ENCODE peak calls at places on chromosome 14, in six cellular contexts. D, F, M, P, R and H are unnamed samples.

GRCh38 chr14:38973083-38973700 is 129.8 kb downstream of the SEC23A start:
- DNase-seq in D (no peak), F (no peak), M (no peak), P (no peak), R (no peak), H (no peak)

GRCh38 chr14:49946320-49947141 is 53.6 kb downstream of the ARF6 start:
- DNase-seq in D (no peak), F (peak), M (peak), P (no peak), R (peak), H (no peak)

GRCh38 chr14:52551205-52551604 is 1.1 kb downstream of the TXNDC16 start:
- DNase-seq in D (no peak), F (no peak), M (peak), P (no peak), R (no peak), H (no peak)

GRCh38 chr14:24818054-24818822 is 184.2 kb upstream of the GZMB start:
- DNase-seq in D (no peak), F (peak), M (no peak), P (no peak), R (no peak), H (no peak)

GRCh38 chr14:99937475-99938244 is 127.6 kb upstream of the EVL start:
- DNase-seq in D (no peak), F (no peak), M (no peak), P (no peak), R (no peak), H (no peak)

GRCh38 chr14:59422069-59422881 is 42.9 kb downstream of the GPR135 start:
- DNase-seq in D (no peak), F (no peak), M (peak), P (peak), R (no peak), H (no peak)

GRCh38 chr14:89422181-89422951 is 5.3 kb upstream of the FOXN3 start:
- DNase-seq in D (no peak), F (no peak), M (no peak), P (peak), R (peak), H (no peak)

GRCh38 chr14:100221419-100222218 is 17.3 kb upstream of the YY1 start:
- DNase-seq in D (peak), F (peak), M (peak), P (peak), R (peak), H (peak)

GRCh38 chr14:88146881-88147649 is 142.1 kb downstream of the GPR65 start:
- DNase-seq in D (no peak), F (no peak), M (no peak), P (no peak), R (no peak), H (no peak)

GRCh38 chr14:67566908-67567307 is 33.2 kb downstream of the PIGH start:
- DNase-seq in D (no peak), F (no peak), M (no peak), P (no peak), R (peak), H (no peak)

GRCh38 chr14:78157855-78158436 is 12.2 kb upstream of the NRXN3 start:
- DNase-seq in D (no peak), F (peak), M (peak), P (peak), R (peak), H (peak)

GRCh38 chr14:104429291-104429861 is 150.2 kb upstream of the C14orf180 start:
- DNase-seq in D (no peak), F (no peak), M (no peak), P (no peak), R (no peak), H (no peak)

GRCh38 chr14:84988391-84988790 is 541.6 kb upstream of the FLRT2 start:
- DNase-seq in D (no peak), F (no peak), M (no peak), P (no peak), R (no peak), H (no peak)

GRCh38 chr14:30521899-30522736 is 36.8 kb upstream of the G2E3 start:
- DNase-seq in D (peak), F (peak), M (peak), P (peak), R (peak), H (peak)

GRCh38 chr14:61322011-61322798 is 826 bp downstream of the PRKCH start:
- DNase-seq in D (peak), F (no peak), M (no peak), P (peak), R (no peak), H (peak)

GRCh38 chr14:61322799-61323290 is 1.5 kb downstream of the PRKCH start:
- DNase-seq in D (no peak), F (no peak), M (no peak), P (peak), R (peak), H (peak)

GRCh38 chr14:61321385-61322010 is at the start of gene PRKCH:
- DNase-seq in D (peak), F (peak), M (no peak), P (peak), R (peak), H (peak)

GRCh38 chr14:61326149-61326548 is 4.8 kb downstream of the PRKCH start:
- DNase-seq in D (no peak), F (no peak), M (no peak), P (no peak), R (no peak), H (no peak)

GRCh38 chr14:61323970-61324369 is 2.6 kb downstream of the PRKCH start:
- DNase-seq in D (no peak), F (no peak), M (no peak), P (no peak), R (no peak), H (no peak)
- H3K4me3 ChIP-seq in D (peak), F (no peak), M (no peak), P (peak), R (no peak), H (peak)

GRCh38 chr14:23079716-23080115 is 15.2 kb downstream of the ACIN1 start:
- DNase-seq in D (no peak), F (no peak), M (no peak), P (no peak), R (peak), H (no peak)

GRCh38 chr14:23077962-23078361 is 17.0 kb downstream of the ACIN1 start:
- DNase-seq in D (no peak), F (no peak), M (no peak), P (no peak), R (no peak), H (no peak)

GRCh38 chr14:23078692-23079116 is 16.2 kb downstream of the ACIN1 start:
- DNase-seq in D (no peak), F (peak), M (no peak), P (no peak), R (peak), H (no peak)

GRCh38 chr14:23074906-23075305 is 17.6 kb upstream of the CDH24 start:
- DNase-seq in D (no peak), F (no peak), M (no peak), P (no peak), R (no peak), H (no peak)

GRCh38 chr14:23076785-23077408 is 18.0 kb downstream of the ACIN1 start:
- DNase-seq in D (no peak), F (peak), M (peak), P (peak), R (peak), H (no peak)
- TF ChIP-seq CTCF in D (peak), F (peak), M (peak), P (peak), R (peak), H (peak)

GRCh38 chr14:70357985-70358384 is 1.5 kb downstream of the COX16 start:
- DNase-seq in D (no peak), F (no peak), M (no peak), P (no peak), R (no peak), H (no peak)

GRCh38 chr14:70358631-70359030 is 852 bp downstream of the COX16 start:
- DNase-seq in D (no peak), F (no peak), M (no peak), P (no peak), R (peak), H (no peak)

GRCh38 chr14:70354204-70354603 is 5.3 kb downstream of the COX16 start:
- DNase-seq in D (no peak), F (no peak), M (no peak), P (no peak), R (no peak), H (no peak)

GRCh38 chr14:70359076-70359424 is 433 bp downstream of the COX16 start:
- DNase-seq in D (no peak), F (no peak), M (no peak), P (peak), R (no peak), H (no peak)

DNA sequence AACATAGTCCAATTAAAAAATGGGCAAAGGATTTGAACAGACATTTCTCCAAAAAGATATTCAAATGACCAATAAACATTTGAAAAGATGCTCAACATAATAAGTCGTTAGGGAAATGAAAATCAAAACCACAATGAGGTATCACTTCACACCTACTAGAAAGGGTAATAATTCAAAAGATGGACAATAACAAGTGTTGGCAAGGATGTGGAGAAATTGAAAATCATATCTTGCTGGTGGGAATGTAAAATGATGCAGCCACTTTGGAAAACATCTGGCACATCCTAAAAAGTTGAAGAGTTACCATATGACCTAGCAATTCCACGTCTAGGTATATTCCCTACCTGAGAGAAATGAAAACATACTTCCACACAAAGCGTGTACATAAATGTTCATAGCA is 1.9 kb downstream of the COX16 start:
- DNase-seq in D (no peak), F (no peak), M (no peak), P (no peak), R (no peak), H (no peak)
- H3K4me3 ChIP-seq in D (no peak), F (no peak), M (no peak), P (no peak), R (no peak), H (no peak)

GRCh38 chr14:91835197-91835919 is 32.0 kb downstream of the TC2N start:
- DNase-seq in D (no peak), F (no peak), M (no peak), P (peak), R (no peak), H (peak)

GRCh38 chr14:91839754-91840153 is 27.6 kb downstream of the TC2N start:
- DNase-seq in D (no peak), F (no peak), M (peak), P (no peak), R (no peak), H (peak)

GRCh38 chr14:91834571-91834970 is 32.8 kb downstream of the TC2N start:
- DNase-seq in D (no peak), F (no peak), M (no peak), P (no peak), R (no peak), H (no peak)

GRCh38 chr14:91837076-91837475 is 30.3 kb downstream of the TC2N start:
- DNase-seq in D (no peak), F (no peak), M (no peak), P (no peak), R (no peak), H (no peak)

DNA sequence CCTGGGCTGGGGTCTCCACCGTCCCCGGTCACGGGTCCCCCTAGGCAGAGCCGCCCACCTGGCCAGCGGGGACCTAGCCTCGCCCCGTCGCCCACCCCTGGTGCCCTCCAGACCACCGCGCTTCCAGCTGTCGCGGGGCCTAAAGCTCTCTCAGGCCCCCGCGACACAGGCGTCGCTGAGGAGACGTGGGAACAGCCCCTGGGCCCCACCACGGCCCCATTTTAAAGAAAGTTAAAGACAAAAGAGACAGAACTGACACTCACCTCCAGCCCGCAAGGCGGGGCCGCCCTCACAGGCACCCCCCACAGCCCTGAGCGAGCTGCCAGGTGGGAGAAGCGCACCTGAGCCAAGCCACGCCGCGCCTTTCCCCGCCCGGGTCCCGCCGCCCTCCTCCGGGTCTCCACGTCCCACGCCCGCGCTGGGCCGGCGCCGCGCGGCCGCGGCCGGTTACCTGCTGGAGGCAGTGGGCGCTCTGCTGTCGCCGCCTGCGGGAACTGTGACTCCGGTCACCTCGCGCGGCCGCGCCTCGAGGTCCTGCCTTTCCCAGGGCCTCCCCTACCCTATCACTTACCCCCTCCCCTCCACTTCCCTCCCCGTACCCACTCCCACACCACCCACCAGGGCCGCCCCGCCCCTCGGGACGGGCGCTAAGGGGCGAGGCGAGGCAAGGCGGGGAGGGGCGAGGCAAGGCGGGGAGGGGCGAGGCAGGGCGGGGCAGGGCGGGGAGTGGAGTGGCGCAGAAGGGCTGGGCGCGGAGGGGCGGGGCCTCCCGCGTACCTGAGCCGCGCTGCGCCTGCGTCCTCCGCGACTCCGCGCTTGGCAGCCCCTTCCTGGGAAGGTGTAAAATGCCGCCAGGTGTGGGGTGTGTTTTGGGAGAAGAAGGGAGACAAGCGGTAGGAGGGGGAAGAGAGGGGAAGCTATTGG is 31.2 kb downstream of the TC2N start:
- DNase-seq in D (peak), F (no peak), M (peak), P (peak), R (peak), H (peak)
- TF ChIP-seq CTCF in D (peak), F (no peak), M (no peak), P (no peak), R (no peak), H (no peak)

DNA sequence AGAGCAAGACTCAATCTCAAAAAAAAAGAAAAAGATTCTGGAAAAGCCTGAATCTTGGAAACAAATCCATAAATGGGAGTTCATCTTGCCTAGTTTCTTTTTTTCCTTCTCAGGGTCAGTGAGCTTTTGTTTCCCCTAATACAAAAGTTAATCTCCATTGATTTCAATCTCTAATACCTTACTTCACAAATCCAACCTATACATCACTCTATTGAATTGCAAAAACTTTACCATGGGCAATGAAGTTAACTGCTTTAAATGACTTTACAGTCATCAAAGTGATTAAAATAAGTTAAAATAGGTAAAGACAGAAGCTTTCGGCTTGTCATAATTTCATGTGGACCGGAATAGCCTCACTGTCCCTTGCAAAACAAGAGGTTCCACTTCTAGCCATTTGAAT is 1012.7 kb upstream of the SEL1L start:
- DNase-seq in D (no peak), F (no peak), M (no peak), P (no peak), R (no peak), H (no peak)
- H3K4me3 ChIP-seq in D (no peak), F (no peak), M (no peak), P (no peak), R (no peak), H (no peak)

DNA sequence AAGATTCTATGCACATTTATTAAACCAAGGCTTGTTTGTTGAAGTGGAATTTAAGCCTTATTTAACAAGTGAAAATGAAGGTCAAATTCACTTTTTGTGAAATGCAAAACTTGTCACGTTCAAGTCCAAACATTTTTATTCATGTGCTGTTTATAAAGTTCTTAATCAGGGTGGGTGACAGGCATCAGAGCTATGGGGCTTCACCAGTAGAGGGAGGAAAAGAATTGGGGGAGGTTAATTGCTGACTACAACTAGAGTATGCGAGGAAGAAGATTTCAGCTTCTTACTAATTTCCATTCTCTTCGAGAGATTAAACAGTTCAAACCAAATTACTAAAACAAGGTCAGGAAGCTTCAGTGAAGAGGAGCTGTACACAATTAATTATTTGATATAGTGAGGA is 9.7 kb downstream of the MOK start:
- DNase-seq in D (no peak), F (peak), M (no peak), P (no peak), R (peak), H (no peak)
- TF ChIP-seq CTCF in D (no peak), F (peak), M (peak), P (peak), R (peak), H (no peak)

GRCh38 chr14:35341454-35342159 is 49.4 kb downstream of the PSMA6 start:
- DNase-seq in D (no peak), F (peak), M (no peak), P (peak), R (peak), H (no peak)

GRCh38 chr14:35343709-35344474 is 51.7 kb downstream of the PSMA6 start:
- DNase-seq in D (no peak), F (no peak), M (no peak), P (no peak), R (no peak), H (no peak)

GRCh38 chr14:35339761-35340406 is 47.7 kb downstream of the PSMA6 start:
- DNase-seq in D (no peak), F (no peak), M (peak), P (no peak), R (no peak), H (peak)

GRCh38 chr14:35340616-35341453 is 48.7 kb downstream of the PSMA6 start:
- DNase-seq in D (no peak), F (no peak), M (no peak), P (no peak), R (no peak), H (no peak)

GRCh38 chr14:35342160-35343010 is 50.2 kb downstream of the PSMA6 start:
- DNase-seq in D (no peak), F (peak), M (no peak), P (peak), R (peak), H (no peak)
- H3K4me3 ChIP-seq in D (no peak), F (no peak), M (no peak), P (no peak), R (no peak), H (no peak)

GRCh38 chr14:77032483-77032853 is 4.0 kb upstream of the IRF2BPL start:
- DNase-seq in D (no peak), F (no peak), M (no peak), P (no peak), R (no peak), H (no peak)
- TF ChIP-seq CTCF in D (no peak), F (no peak), M (no peak), P (no peak), R (no peak), H (no peak)